ENCODE peak calls at places on chromosomes 5 and 9, in nine cellular contexts. K is A673; O is GM12891; P is glutamatergic neuron; G is H4; Z is colonic mucosa; S is effector memory CD4-positive, alpha-beta T cell; B is lower leg skin; D is EH. L is an unnamed sample.

GRCh38 chr5:53991942-53992341 is 318.4 kb downstream of the ARL15 start:
- DNase-seq in K (peak; percentile 48), O (no peak), P (no peak), G (no peak), Z (no peak), S (no peak), B (no peak), D (peak; percentile 33), L (no peak)

GRCh38 chr5:160486573-160486972 is 64.9 kb downstream of the PTTG1 start:
- DNase-seq in K (no peak), O (no peak), P (no peak), G (no peak), Z (no peak), S (peak; percentile 29), B (no peak), D (no peak), L (no peak)

GRCh38 chr9:76902395-76902794 is 3.5 kb downstream of the PRUNE2 start:
- DNase-seq in K (no peak), O (no peak), P (no peak), G (no peak), Z (no peak), S (no peak), B (no peak), D (no peak), L (no peak)

GRCh38 chr5:147413266-147413665 is 96.6 kb downstream of the DPYSL3 start:
- DNase-seq in K (no peak), O (no peak), P (no peak), G (no peak), Z (no peak), S (no peak), B (no peak), D (no peak), L (no peak)

GRCh38 chr5:159240301-159240870 is 22.7 kb upstream of the UBLCP1 start:
- DNase-seq in K (peak; percentile 9), O (no peak), P (no peak), G (peak; percentile 84), Z (no peak), S (no peak), B (no peak), D (peak; percentile 94), L (no peak)

GRCh38 chr5:10246761-10247160 is 2.9 kb downstream of the ATPSCKMT start:
- DNase-seq in K (no peak), O (no peak), P (no peak), G (no peak), Z (peak; percentile 49), S (no peak), B (no peak), D (no peak), L (no peak)

GRCh38 chr5:109099081-109099480 is 310.7 kb downstream of the PJA2 start:
- DNase-seq in K (no peak), O (no peak), P (no peak), G (no peak), Z (no peak), S (no peak), B (no peak), D (peak; percentile 20), L (no peak)

GRCh38 chr5:116452774-116453368 is 121.8 kb downstream of the SEMA6A start:
- DNase-seq in K (no peak), O (no peak), P (no peak), G (no peak), Z (no peak), S (no peak), B (no peak), D (no peak), L (no peak)

GRCh38 chr5:149940941-149941644 is 3.5 kb downstream of the PDE6A start:
- DNase-seq in K (no peak), O (no peak), P (no peak), G (no peak), Z (no peak), S (no peak), B (no peak), D (no peak), L (no peak)

GRCh38 chr5:131661931-131662330 is 26.9 kb upstream of the RAPGEF6 start:
- DNase-seq in K (no peak), O (no peak), P (no peak), G (no peak), Z (no peak), S (no peak), B (no peak), D (peak; percentile 54), L (no peak)

GRCh38 chr5:112419596-112420110 is 576 bp upstream of the EPB41L4A start:
- DNase-seq in K (peak; percentile 10), O (peak; percentile 30), P (peak; percentile 83), G (peak; percentile 40), Z (peak; percentile 65), S (no peak), B (peak; percentile 49), D (peak; percentile 8), L (peak; percentile 79)

GRCh38 chr5:53481887-53482716 is 1.7 kb downstream of the FST start:
- DNase-seq in K (peak; percentile 60), O (peak; percentile 52), P (peak; percentile 75), G (peak; percentile 57), Z (peak; percentile 63), S (no peak), B (peak; percentile 74), D (peak; percentile 80), L (peak; percentile 94)

GRCh38 chr9:21104787-21105186 is 27.0 kb upstream of the IFNB1 start:
- DNase-seq in K (no peak), O (no peak), P (no peak), G (no peak), Z (no peak), S (no peak), B (no peak), D (no peak), L (no peak)

GRCh38 chr5:52809884-52810283 is 22.2 kb downstream of the ITGA1 start:
- DNase-seq in K (no peak), O (no peak), P (no peak), G (peak; percentile 36), Z (no peak), S (no peak), B (no peak), D (peak; percentile 74), L (no peak)

GRCh38 chr5:79499640-79500273 is 14.2 kb downstream of the HOMER1 start:
- DNase-seq in K (no peak), O (no peak), P (no peak), G (no peak), Z (no peak), S (no peak), B (no peak), D (no peak), L (no peak)